ENCODE peak calls at places on chromosomes 1 and 21, in four cellular contexts. Q is effector memory CD4-positive, alpha-beta T cell; E is heart right ventricle; O is endodermal cell. U is an unnamed sample.

GRCh38 chr1:67304023-67304422 is 3.6 kb upstream of the IL12RB2 start:
- DNase-seq in Q (no peak), O (no peak), E (no peak), U (no peak)

GRCh38 chr1:58397187-58397820 is 149.2 kb downstream of the OMA1 start:
- DNase-seq in E (no peak), Q (no peak), O (no peak), U (no peak)

GRCh38 chr1:53715478-53715877 is 23.5 kb downstream of the GLIS1 start:
- DNase-seq in E (no peak), Q (no peak), O (peak; percentile 93), U (no peak)

GRCh38 chr1:111770916-111771315 is 15.2 kb downstream of the DDX20 start:
- DNase-seq in Q (no peak), O (no peak), E (no peak), U (no peak)

GRCh38 chr1:25017436-25018109 is 87.5 kb upstream of the RUNX3 start:
- DNase-seq in O (peak; percentile 84), E (no peak), Q (no peak), U (no peak)

GRCh38 chr21:42513985-42514882 is 582 bp downstream of the SLC37A1 start:
- DNase-seq in E (peak; percentile 64), Q (peak; percentile 32), O (peak; percentile 85), U (peak; percentile 68)

GRCh38 chr1:25862785-25863485 is 3.7 kb upstream of the AUNIP start:
- DNase-seq in E (no peak), O (no peak), Q (no peak), U (no peak)

GRCh38 chr1:145977486-145978476 is 13.3 kb downstream of the POLR3GL start:
- DNase-seq in E (no peak), O (peak; percentile 84), Q (peak; percentile 64), U (peak; percentile 84)

GRCh38 chr1:85571181-85571540 is 9.4 kb upstream of the CCN1 start:
- DNase-seq in O (no peak), Q (no peak), E (no peak), U (no peak)

GRCh38 chr1:112165375-112165774 is 175.9 kb upstream of the KCND3 start:
- DNase-seq in O (peak; percentile 60), Q (no peak), E (no peak), U (no peak)

GRCh38 chr1:97832490-97832889 is 88.3 kb downstream of the DPYD start:
- DNase-seq in E (peak; percentile 25), Q (no peak), O (no peak), U (no peak)

GRCh38 chr1:155125946-155126493 is 1.7 kb upstream of the EFNA1 start:
- DNase-seq in Q (no peak), O (peak; percentile 70), E (peak; percentile 61), U (peak; percentile 65)

GRCh38 chr1:61950418-61950817 is 208.1 kb downstream of the PATJ start:
- DNase-seq in Q (no peak), O (no peak), E (no peak), U (no peak)

GRCh38 chr1:201396859-201397464 is 2.2 kb downstream of the LAD1 start:
- DNase-seq in E (no peak), Q (no peak), O (no peak), U (peak; percentile 43)

GRCh38 chr1:62926681-62927252 is 142.8 kb downstream of the ATG4C start:
- DNase-seq in E (no peak), Q (no peak), O (no peak), U (no peak)

GRCh38 chr1:152743371-152744145 is 14.3 kb upstream of the KPRP start:
- DNase-seq in E (no peak), Q (no peak), O (no peak), U (no peak)

GRCh38 chr1:216464489-216464888 is 41.2 kb upstream of the USH2A start:
- DNase-seq in E (no peak), Q (no peak), O (no peak), U (no peak)

GRCh38 chr1:234778215-234779159 is 168.5 kb upstream of the IRF2BP2 start:
- DNase-seq in E (no peak), Q (no peak), O (peak; percentile 70), U (no peak)

GRCh38 chr1:245084551-245084950 is 70.2 kb upstream of the KIF26B start:
- DNase-seq in O (no peak), Q (no peak), E (no peak), U (no peak)

GRCh38 chr1:234040446-234041317 is 136.2 kb downstream of the SLC35F3 start:
- DNase-seq in O (no peak), E (no peak), Q (no peak), U (no peak)

GRCh38 chr1:116287341-116288200 is 85.5 kb upstream of the ATP1A1 start:
- DNase-seq in Q (no peak), O (no peak), E (no peak), U (no peak)

GRCh38 chr1:178619523-178619922 is 105.5 kb upstream of the RALGPS2 start:
- DNase-seq in Q (no peak), O (no peak), E (no peak), U (no peak)

GRCh38 chr21:31795992-31796391 is 64.1 kb upstream of the SCAF4 start:
- DNase-seq in O (no peak), E (no peak), Q (no peak), U (no peak)

GRCh38 chr1:147545133-147545532 is 3.8 kb downstream of the BCL9 start:
- DNase-seq in E (no peak), Q (peak; percentile 75), O (peak; percentile 78), U (peak; percentile 24)

GRCh38 chr21:43866659-43867331 is 1.8 kb downstream of the AGPAT3 start:
- DNase-seq in O (no peak), E (no peak), Q (peak; percentile 63), U (no peak)

GRCh38 chr1:217506878-217507277 is 124.0 kb downstream of the GPATCH2 start:
- DNase-seq in O (no peak), Q (no peak), E (no peak), U (no peak)

GRCh38 chr1:16927711-16928485 is 6.2 kb downstream of the CROCC start:
- DNase-seq in E (no peak), O (no peak), Q (no peak), U (no peak)

GRCh38 chr1:177830531-177830930 is 139.3 kb downstream of the SEC16B start:
- DNase-seq in Q (no peak), E (no peak), O (no peak), U (no peak)

GRCh38 chr1:66253330-66253921 is 280.5 kb upstream of the SGIP1 start:
- DNase-seq in E (no peak), Q (no peak), O (no peak), U (no peak)

GRCh38 chr1:32486463-32487113 is 21.7 kb downstream of the ZBTB8B start:
- DNase-seq in O (no peak), E (no peak), Q (no peak), U (no peak)

GRCh38 chr1:200880212-200880611 is 7.4 kb downstream of the GPR25 start:
- DNase-seq in Q (no peak), E (no peak), O (peak; percentile 24), U (peak; percentile 15)

GRCh38 chr1:108657701-108658100 is 3.2 kb downstream of the HENMT1 start:
- DNase-seq in O (no peak), Q (no peak), E (no peak), U (no peak)

GRCh38 chr1:38559180-38559874 is 300.2 kb downstream of the RRAGC start:
- DNase-seq in E (no peak), Q (peak; percentile 72), O (peak; percentile 65), U (peak; percentile 25)

GRCh38 chr1:78743626-78744025 is 94.0 kb downstream of the IFI44 start:
- DNase-seq in O (no peak), E (no peak), Q (no peak), U (no peak)

GRCh38 chr1:165408518-165408917 is 36.4 kb downstream of the RXRG start:
- DNase-seq in Q (no peak), E (no peak), O (peak; percentile 81), U (peak; percentile 45)

GRCh38 chr1:64864018-64864945 is 102.1 kb downstream of the JAK1 start:
- DNase-seq in E (peak; percentile 71), Q (peak; percentile 29), O (no peak), U (peak; percentile 82)

GRCh38 chr1:245255783-245256182 is 101.0 kb downstream of the KIF26B start:
- DNase-seq in O (no peak), Q (no peak), E (no peak), U (no peak)

GRCh38 chr1:16921391-16922185 is at the start of gene CROCC:
- DNase-seq in O (peak; percentile 98), E (peak; percentile 42), Q (no peak), U (no peak)

GRCh38 chr1:214558002-214558770 is 6.8 kb upstream of the PTPN14 start:
- DNase-seq in O (no peak), Q (no peak), E (no peak), U (peak; percentile 28)

DNA sequence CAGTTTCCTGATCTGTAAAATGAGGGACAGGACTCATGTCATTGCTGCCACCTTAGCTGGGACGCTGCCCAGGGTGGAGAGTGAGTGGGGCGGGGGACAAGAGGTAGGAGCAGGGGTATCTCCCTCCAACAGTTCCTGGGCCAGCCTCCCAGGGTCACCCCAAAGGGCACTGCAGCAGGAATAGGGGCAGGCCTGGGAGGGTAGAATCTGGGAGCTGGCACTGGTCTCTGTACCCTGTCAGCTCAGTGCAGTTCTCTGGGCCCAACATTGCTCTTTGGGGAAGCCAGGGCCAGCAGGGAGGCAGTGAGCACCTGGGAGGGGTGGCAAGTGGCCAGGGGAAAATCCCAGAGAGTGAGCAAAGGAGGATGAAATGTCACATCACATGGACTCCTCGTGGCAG is 55.8 kb downstream of the ELK4 start:
- DNase-seq in E (no peak), Q (no peak), O (no peak), U (no peak)
- H3K4me1 ChIP-seq in E (no peaks in the 10 kb centered on the region), Q (no peaks in the 10 kb centered on the region), O (peaks cover 12% of the 10 kb centered on the region), U (no peaks in the 10 kb centered on the region)

DNA sequence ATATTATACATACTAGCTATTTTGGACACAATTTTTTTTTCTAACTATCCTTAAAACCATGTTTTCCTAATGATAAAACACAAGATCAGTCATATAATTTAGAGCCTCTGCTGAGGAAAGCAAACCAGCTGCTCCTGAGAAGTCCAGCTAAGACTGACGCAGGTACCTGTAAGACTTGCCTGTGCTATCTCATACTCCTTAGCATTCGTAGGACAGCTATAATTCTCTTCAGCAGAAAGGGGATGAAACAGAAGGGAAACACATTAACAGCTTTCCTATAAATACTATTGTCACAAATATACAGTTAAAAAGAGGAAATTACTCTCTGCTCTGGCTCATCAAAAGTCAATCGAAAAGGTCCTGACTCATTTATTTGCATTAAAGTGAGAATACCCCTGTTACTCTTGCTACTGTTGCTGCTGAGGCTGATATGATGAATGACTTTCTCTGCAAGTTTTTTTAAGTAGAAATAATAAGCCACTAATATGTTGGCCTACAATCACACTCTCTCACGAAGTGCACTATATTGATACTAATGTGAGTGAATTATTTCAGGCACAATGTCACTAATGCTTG is 757.1 kb downstream of the KCNT2 start:
- DNase-seq in E (no peak), Q (no peak), O (no peak), U (no peak)
- H3K4me1 ChIP-seq in E (no peaks in the 10 kb centered on the region), Q (no peaks in the 10 kb centered on the region), O (peaks cover 10% of the 10 kb centered on the region), U (no peaks in the 10 kb centered on the region)

DNA sequence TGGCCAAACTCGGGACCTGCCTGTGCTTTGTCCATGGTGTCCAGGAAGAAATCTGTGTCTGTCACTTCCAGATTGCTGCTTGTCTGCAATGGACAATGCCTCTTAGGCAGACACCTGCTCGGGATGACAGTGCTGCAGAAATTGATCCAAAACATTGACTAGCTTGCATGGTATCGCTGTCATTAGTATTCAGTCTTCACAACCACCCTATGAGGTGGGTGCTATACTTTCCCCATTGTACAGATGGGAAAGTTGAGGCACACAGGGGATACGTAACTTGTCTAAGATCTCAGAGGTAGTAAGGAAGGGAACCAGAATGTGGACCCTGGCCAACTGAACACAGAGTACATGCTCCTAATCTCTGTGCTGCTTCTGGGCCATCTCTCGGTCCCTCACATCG is 138.7 kb downstream of the DHRS3 start:
- DNase-seq in O (no peak), E (no peak), Q (no peak), U (no peak)
- H3K4me1 ChIP-seq in O (no peaks in the 10 kb centered on the region), E (peaks cover 73% of the 10 kb centered on the region), Q (peaks cover 56% of the 10 kb centered on the region), U (peaks cover 5% of the 10 kb centered on the region)

GRCh38 chr1:181148636-181149035 is 60.1 kb downstream of the IER5 start:
- DNase-seq in O (no peak), Q (no peak), E (no peak), U (no peak)
- H3K4me1 ChIP-seq in O (peaks cover 13% of the 10 kb centered on the region), Q (peaks cover 39% of the 10 kb centered on the region), E (peaks cover 28% of the 10 kb centered on the region), U (peaks cover 11% of the 10 kb centered on the region)